ENCODE peak calls at places on chromosomes 5 and 9, in eight cellular contexts. One of them, this sample, is unnamed.

GRCh38 chr5:125481506-125482455 is 735.3 kb upstream of the ZNF608 start:
- DNase-seq in cardiac muscle cell: no peak
- DNase-seq in lower leg skin: no peak
- DNase-seq in AG10803: no peak
- DNase-seq in IMR-90: no peak
- DNase-seq in neural progenitor cell: peak
- DNase-seq in ovary: no peak
- DNase-seq in PC-9: no peak
- DNase-seq in this sample: no peak

GRCh38 chr5:38289457-38289856 is 31.1 kb downstream of the EGFLAM start:
- DNase-seq in AG10803: no peak
- DNase-seq in IMR-90: no peak
- DNase-seq in PC-9: no peak
- DNase-seq in ovary: no peak
- DNase-seq in cardiac muscle cell: no peak
- DNase-seq in lower leg skin: no peak
- DNase-seq in neural progenitor cell: no peak
- DNase-seq in this sample: no peak

GRCh38 chr5:157563373-157564148 is 12.0 kb downstream of the ADAM19 start:
- DNase-seq in PC-9: peak
- DNase-seq in lower leg skin: no peak
- DNase-seq in cardiac muscle cell: peak
- DNase-seq in neural progenitor cell: no peak
- DNase-seq in ovary: peak
- DNase-seq in IMR-90: peak
- DNase-seq in AG10803: peak
- DNase-seq in this sample: no peak

GRCh38 chr9:126375386-126375785 is 48.8 kb downstream of the MVB12B start:
- DNase-seq in IMR-90: peak
- DNase-seq in cardiac muscle cell: peak
- DNase-seq in PC-9: no peak
- DNase-seq in ovary: no peak
- DNase-seq in lower leg skin: no peak
- DNase-seq in AG10803: peak
- DNase-seq in neural progenitor cell: peak
- DNase-seq in this sample: no peak

GRCh38 chr5:33975846-33976245 is 8.6 kb downstream of the SLC45A2 start:
- DNase-seq in IMR-90: peak
- DNase-seq in lower leg skin: no peak
- DNase-seq in cardiac muscle cell: peak
- DNase-seq in ovary: no peak
- DNase-seq in AG10803: peak
- DNase-seq in neural progenitor cell: peak
- DNase-seq in PC-9: no peak
- DNase-seq in this sample: no peak

GRCh38 chr5:143836161-143836725 is 24.3 kb downstream of the HMHB1 start:
- DNase-seq in ovary: no peak
- DNase-seq in PC-9: no peak
- DNase-seq in neural progenitor cell: no peak
- DNase-seq in lower leg skin: no peak
- DNase-seq in IMR-90: no peak
- DNase-seq in AG10803: peak
- DNase-seq in cardiac muscle cell: no peak
- DNase-seq in this sample: no peak

GRCh38 chr9:132892383-132892782 is 13.7 kb downstream of the SPACA9 start:
- DNase-seq in cardiac muscle cell: no peak
- DNase-seq in IMR-90: no peak
- DNase-seq in PC-9: no peak
- DNase-seq in AG10803: no peak
- DNase-seq in neural progenitor cell: no peak
- DNase-seq in ovary: no peak
- DNase-seq in lower leg skin: no peak
- DNase-seq in this sample: no peak

GRCh38 chr5:149667084-149667826 is 62.9 kb upstream of the PPARGC1B start:
- DNase-seq in neural progenitor cell: peak
- DNase-seq in cardiac muscle cell: peak
- DNase-seq in lower leg skin: no peak
- DNase-seq in AG10803: no peak
- DNase-seq in ovary: no peak
- DNase-seq in PC-9: no peak
- DNase-seq in IMR-90: peak
- DNase-seq in this sample: peak

GRCh38 chr5:52692039-52692438 is 95.7 kb upstream of the ITGA1 start:
- DNase-seq in cardiac muscle cell: no peak
- DNase-seq in AG10803: peak
- DNase-seq in PC-9: no peak
- DNase-seq in IMR-90: peak
- DNase-seq in neural progenitor cell: no peak
- DNase-seq in ovary: no peak
- DNase-seq in lower leg skin: no peak
- DNase-seq in this sample: no peak

GRCh38 chr9:77215874-77216273 is 38.5 kb downstream of the VPS13A start:
- DNase-seq in neural progenitor cell: no peak
- DNase-seq in AG10803: peak
- DNase-seq in IMR-90: peak
- DNase-seq in PC-9: no peak
- DNase-seq in lower leg skin: no peak
- DNase-seq in ovary: no peak
- DNase-seq in cardiac muscle cell: peak
- DNase-seq in this sample: no peak

GRCh38 chr9:121784706-121785426 is 133.4 kb downstream of the DAB2IP start:
- DNase-seq in lower leg skin: peak
- DNase-seq in ovary: no peak
- DNase-seq in neural progenitor cell: peak
- DNase-seq in AG10803: no peak
- DNase-seq in IMR-90: no peak
- DNase-seq in cardiac muscle cell: no peak
- DNase-seq in PC-9: no peak
- DNase-seq in this sample: no peak
- TF ChIP-seq CTCF in lower leg skin: no peak
- TF ChIP-seq CTCF in ovary: no peak
- TF ChIP-seq CTCF in neural progenitor cell: peak
- TF ChIP-seq CTCF in AG10803: no peak
- TF ChIP-seq CTCF in IMR-90: no peak
- TF ChIP-seq CTCF in cardiac muscle cell: no peak
- TF ChIP-seq CTCF in PC-9: no peak
- TF ChIP-seq CTCF in this sample: no peak

GRCh38 chr9:134344821-134345310 is 18.6 kb downstream of the RXRA start:
- DNase-seq in IMR-90: no peak
- DNase-seq in lower leg skin: no peak
- DNase-seq in neural progenitor cell: no peak
- DNase-seq in ovary: no peak
- DNase-seq in cardiac muscle cell: no peak
- DNase-seq in PC-9: no peak
- DNase-seq in AG10803: no peak
- DNase-seq in this sample: no peak
- TF ChIP-seq CTCF in IMR-90: no peak
- TF ChIP-seq CTCF in lower leg skin: no peak
- TF ChIP-seq CTCF in neural progenitor cell: no peak
- TF ChIP-seq CTCF in ovary: no peak
- TF ChIP-seq CTCF in cardiac muscle cell: no peak
- TF ChIP-seq CTCF in PC-9: no peak
- TF ChIP-seq CTCF in AG10803: no peak
- TF ChIP-seq CTCF in this sample: no peak

GRCh38 chr5:102089883-102090282 is 206.2 kb downstream of the SLCO4C1 start:
- DNase-seq in PC-9: no peak
- DNase-seq in neural progenitor cell: peak
- DNase-seq in lower leg skin: no peak
- DNase-seq in IMR-90: no peak
- DNase-seq in AG10803: no peak
- DNase-seq in ovary: no peak
- DNase-seq in cardiac muscle cell: no peak
- DNase-seq in this sample: no peak

DNA sequence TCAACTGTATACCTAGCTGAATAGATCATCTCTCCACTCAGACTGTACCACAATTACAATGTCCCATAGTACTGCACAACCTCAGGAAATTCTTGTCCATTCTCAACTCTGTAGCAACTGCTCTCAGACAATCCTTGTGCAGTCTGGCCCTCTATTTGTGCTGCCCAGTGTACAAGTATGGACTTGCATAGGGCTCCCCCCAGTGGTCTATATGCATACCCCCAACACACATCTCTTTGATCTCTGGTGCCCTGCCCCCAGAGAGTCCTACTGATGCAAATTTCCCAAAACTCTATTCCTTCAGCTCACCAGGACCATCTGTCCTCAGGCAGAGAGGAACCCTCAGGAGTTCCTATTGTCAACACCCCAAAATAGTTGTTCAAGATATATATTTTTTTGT is 205.3 kb downstream of the SLCO4C1 start:
- DNase-seq in AG10803: no peak
- DNase-seq in IMR-90: no peak
- DNase-seq in ovary: no peak
- DNase-seq in lower leg skin: no peak
- DNase-seq in neural progenitor cell: peak
- DNase-seq in cardiac muscle cell: no peak
- DNase-seq in PC-9: no peak
- DNase-seq in this sample: no peak
- TF ChIP-seq CTCF in AG10803: no peak
- TF ChIP-seq CTCF in IMR-90: no peak
- TF ChIP-seq CTCF in ovary: no peak
- TF ChIP-seq CTCF in lower leg skin: no peak
- TF ChIP-seq CTCF in neural progenitor cell: peak
- TF ChIP-seq CTCF in cardiac muscle cell: no peak
- TF ChIP-seq CTCF in PC-9: peak
- TF ChIP-seq CTCF in this sample: no peak

GRCh38 chr5:145680169-145680568 is 155.0 kb downstream of the PRELID2 start:
- DNase-seq in neural progenitor cell: peak
- DNase-seq in lower leg skin: no peak
- DNase-seq in AG10803: no peak
- DNase-seq in PC-9: no peak
- DNase-seq in ovary: no peak
- DNase-seq in cardiac muscle cell: no peak
- DNase-seq in IMR-90: no peak
- DNase-seq in this sample: peak
- TF ChIP-seq CTCF in neural progenitor cell: peak
- TF ChIP-seq CTCF in lower leg skin: no peak
- TF ChIP-seq CTCF in AG10803: peak
- TF ChIP-seq CTCF in PC-9: peak
- TF ChIP-seq CTCF in ovary: no peak
- TF ChIP-seq CTCF in cardiac muscle cell: peak
- TF ChIP-seq CTCF in IMR-90: no peak
- TF ChIP-seq CTCF in this sample: no peak

DNA sequence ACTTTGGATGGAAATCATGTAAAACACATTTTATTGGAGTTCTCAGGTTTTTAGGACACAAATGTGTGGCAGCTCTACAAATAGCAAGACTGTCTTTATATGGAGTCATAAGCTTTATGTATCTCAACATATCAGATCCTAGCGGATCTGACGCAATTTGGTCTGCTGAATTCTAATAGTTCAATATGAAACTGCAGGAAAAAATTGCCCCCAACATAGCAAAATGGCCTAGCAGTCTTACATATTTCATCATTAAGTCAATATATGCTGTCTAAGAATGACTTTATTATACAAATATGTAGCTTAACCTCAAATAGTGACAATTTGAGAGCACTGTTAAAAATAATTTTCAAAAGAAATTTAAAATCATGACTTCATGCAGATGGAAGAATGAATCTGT is 244.3 kb downstream of the TAF11L14 start:
- DNase-seq in PC-9: no peak
- DNase-seq in AG10803: no peak
- DNase-seq in lower leg skin: no peak
- DNase-seq in ovary: no peak
- DNase-seq in IMR-90: no peak
- DNase-seq in cardiac muscle cell: no peak
- DNase-seq in neural progenitor cell: no peak
- DNase-seq in this sample: no peak
- TF ChIP-seq CTCF in PC-9: no peak
- TF ChIP-seq CTCF in AG10803: no peak
- TF ChIP-seq CTCF in lower leg skin: no peak
- TF ChIP-seq CTCF in ovary: no peak
- TF ChIP-seq CTCF in IMR-90: no peak
- TF ChIP-seq CTCF in cardiac muscle cell: no peak
- TF ChIP-seq CTCF in neural progenitor cell: no peak
- TF ChIP-seq CTCF in this sample: no peak

GRCh38 chr9:68497629-68498028 is 43.1 kb downstream of the TMEM252 start:
- DNase-seq in AG10803: no peak
- DNase-seq in PC-9: no peak
- DNase-seq in ovary: no peak
- DNase-seq in lower leg skin: no peak
- DNase-seq in cardiac muscle cell: no peak
- DNase-seq in IMR-90: no peak
- DNase-seq in neural progenitor cell: no peak
- DNase-seq in this sample: no peak
- TF ChIP-seq CTCF in AG10803: no peak
- TF ChIP-seq CTCF in PC-9: no peak
- TF ChIP-seq CTCF in ovary: no peak
- TF ChIP-seq CTCF in lower leg skin: no peak
- TF ChIP-seq CTCF in cardiac muscle cell: no peak
- TF ChIP-seq CTCF in IMR-90: no peak
- TF ChIP-seq CTCF in neural progenitor cell: no peak
- TF ChIP-seq CTCF in this sample: no peak

DNA sequence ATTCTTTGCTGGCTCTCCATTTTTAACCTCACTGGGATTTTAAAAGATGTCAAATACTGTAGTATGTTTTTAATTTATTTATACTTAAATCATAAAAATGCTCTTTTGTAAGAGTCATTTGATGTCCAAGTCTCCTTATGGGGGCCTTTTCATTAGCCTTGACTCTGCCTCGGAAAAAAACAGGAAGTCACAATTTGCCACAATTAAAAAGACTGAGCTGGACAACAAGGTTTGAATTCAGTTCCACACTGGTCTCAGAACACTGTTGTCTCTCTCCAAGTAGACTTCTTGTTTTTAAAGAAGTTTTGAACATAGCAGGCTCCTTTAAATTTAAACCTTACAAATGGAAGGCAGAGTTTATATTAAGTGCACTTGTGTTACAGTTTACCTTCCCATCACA is 444.2 kb downstream of the ACTL7B start:
- DNase-seq in cardiac muscle cell: no peak
- DNase-seq in IMR-90: no peak
- DNase-seq in AG10803: no peak
- DNase-seq in lower leg skin: no peak
- DNase-seq in neural progenitor cell: no peak
- DNase-seq in PC-9: no peak
- DNase-seq in ovary: no peak
- DNase-seq in this sample: no peak
- TF ChIP-seq CTCF in cardiac muscle cell: no peak
- TF ChIP-seq CTCF in IMR-90: no peak
- TF ChIP-seq CTCF in AG10803: no peak
- TF ChIP-seq CTCF in lower leg skin: no peak
- TF ChIP-seq CTCF in neural progenitor cell: no peak
- TF ChIP-seq CTCF in PC-9: no peak
- TF ChIP-seq CTCF in ovary: no peak
- TF ChIP-seq CTCF in this sample: no peak

DNA sequence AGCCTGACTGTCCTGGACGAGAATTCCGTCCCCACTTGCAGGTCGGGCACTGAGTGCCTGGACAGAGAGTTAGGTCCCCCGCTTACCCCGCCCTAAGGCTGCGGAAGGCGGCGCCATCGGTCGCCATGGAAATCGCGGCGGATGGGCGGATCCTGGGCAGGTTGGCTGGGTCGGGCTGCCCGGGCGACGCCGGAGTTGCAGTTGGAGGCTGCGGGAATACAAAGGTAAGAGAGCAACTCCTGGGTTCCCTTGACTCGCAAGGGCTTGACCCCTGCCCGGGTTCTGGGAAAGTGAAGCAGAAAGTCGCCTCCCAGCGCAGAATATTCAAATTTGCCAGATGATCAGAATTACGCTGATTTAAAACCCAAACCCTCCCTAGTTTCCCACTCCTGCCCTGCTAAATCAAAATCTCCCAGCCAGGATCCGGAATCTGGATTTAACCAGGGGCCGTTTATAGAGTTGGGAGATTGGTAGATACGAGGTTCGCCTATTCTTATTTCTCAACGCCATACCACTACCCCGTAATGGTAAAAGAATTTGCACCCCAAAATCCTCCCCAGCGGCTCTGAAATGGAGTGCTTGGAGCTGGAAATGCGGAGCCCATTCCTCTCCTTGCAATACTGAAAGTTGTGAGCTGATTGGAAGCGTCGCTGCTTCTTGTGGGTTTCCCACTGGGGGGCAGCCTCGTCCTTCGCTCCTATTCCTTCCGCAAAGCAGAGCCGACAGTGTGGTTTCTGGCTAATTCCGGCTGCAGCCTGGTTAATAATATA is 156.4 kb upstream of the RASEF start:
- DNase-seq in neural progenitor cell: peak
- DNase-seq in PC-9: no peak
- DNase-seq in lower leg skin: peak
- DNase-seq in IMR-90: peak
- DNase-seq in cardiac muscle cell: peak
- DNase-seq in ovary: peak
- DNase-seq in AG10803: peak
- DNase-seq in this sample: peak
- TF ChIP-seq CTCF in neural progenitor cell: peak
- TF ChIP-seq CTCF in PC-9: no peak
- TF ChIP-seq CTCF in lower leg skin: no peak
- TF ChIP-seq CTCF in IMR-90: peak
- TF ChIP-seq CTCF in cardiac muscle cell: peak
- TF ChIP-seq CTCF in ovary: no peak
- TF ChIP-seq CTCF in AG10803: peak
- TF ChIP-seq CTCF in this sample: peak